ENCODE peak calls at places on chromosome 4, in five cellular contexts. Z, R, C, K and V are unnamed samples.

GRCh38 chr4:100826808-100827548 is 309.2 kb upstream of the EMCN start:
- DNase-seq in Z (no peak), R (no peak), C (no peak), K (no peak), V (no peak)

GRCh38 chr4:121712783-121713182 is 16.0 kb upstream of the ANXA5 start:
- DNase-seq in Z (no peak), R (no peak), C (no peak), K (no peak), V (no peak)

GRCh38 chr4:169975131-169975836 is 50.9 kb downstream of the MFAP3L start:
- DNase-seq in Z (no peak), R (no peak), C (no peak), K (no peak), V (no peak)

GRCh38 chr4:99394913-99395312 is 40.2 kb downstream of the ADH7 start:
- DNase-seq in Z (no peak), R (no peak), C (no peak), K (no peak), V (no peak)

GRCh38 chr4:159160242-159160641 is 57.4 kb downstream of the RAPGEF2 start:
- DNase-seq in Z (no peak), R (no peak), C (peak), K (no peak), V (no peak)

GRCh38 chr4:42750091-42750490 is 93.2 kb upstream of the ATP8A1 start:
- DNase-seq in Z (peak), R (no peak), C (no peak), K (no peak), V (no peak)

GRCh38 chr4:143375326-143376073 is 38.8 kb downstream of the GAB1 start:
- DNase-seq in Z (peak), R (no peak), C (no peak), K (no peak), V (no peak)

GRCh38 chr4:149441338-149441737 is 374.3 kb downstream of the IQCM start:
- DNase-seq in Z (no peak), R (no peak), C (peak), K (no peak), V (peak)

GRCh38 chr4:158624889-158625478 is 46.7 kb downstream of the C4orf46 start:
- DNase-seq in Z (peak), R (peak), C (peak), K (no peak), V (no peak)

GRCh38 chr4:127124919-127125318 is 507.8 kb upstream of the INTU start:
- DNase-seq in Z (no peak), R (peak), C (no peak), K (no peak), V (no peak)

GRCh38 chr4:829761-830655 is 4.1 kb upstream of the CPLX1 start:
- DNase-seq in Z (no peak), R (no peak), C (no peak), K (no peak), V (no peak)

GRCh38 chr4:64682946-64683345 is 273.7 kb upstream of the TECRL start:
- DNase-seq in Z (no peak), R (no peak), C (no peak), K (no peak), V (no peak)

GRCh38 chr4:8274772-8275241 is 5.3 kb downstream of the HTRA3 start:
- DNase-seq in Z (peak), R (no peak), C (peak), K (no peak), V (peak)

GRCh38 chr4:55781809-55782208 is 37.8 kb upstream of the EXOC1L start:
- DNase-seq in Z (peak), R (peak), C (no peak), K (no peak), V (no peak)

GRCh38 chr4:185849543-185850185 is 37.7 kb upstream of the SORBS2 start:
- DNase-seq in Z (peak), R (no peak), C (no peak), K (no peak), V (no peak)

GRCh38 chr4:57309658-57310057 is 199.5 kb upstream of the IGFBP7 start:
- DNase-seq in Z (no peak), R (no peak), C (no peak), K (no peak), V (no peak)

GRCh38 chr4:161254375-161254774 is 909.4 kb downstream of the FSTL5 start:
- DNase-seq in Z (no peak), R (no peak), C (no peak), K (no peak), V (no peak)

GRCh38 chr4:66590488-66591215 is 920.4 kb upstream of the EPHA5 start:
- DNase-seq in Z (no peak), R (no peak), C (no peak), K (no peak), V (no peak)

GRCh38 chr4:85708468-85708867 is 233.5 kb downstream of the ARHGAP24 start:
- DNase-seq in Z (no peak), R (no peak), C (no peak), K (no peak), V (no peak)

GRCh38 chr4:122379239-122379638 is 428 bp downstream of the ADAD1 start:
- DNase-seq in Z (no peak), R (no peak), C (no peak), K (no peak), V (no peak)

GRCh38 chr4:71270901-71271300 is 67.9 kb upstream of the SLC4A4 start:
- DNase-seq in Z (peak), R (no peak), C (no peak), K (no peak), V (no peak)

GRCh38 chr4:66974665-66975064 is 570.6 kb downstream of the CENPC start:
- DNase-seq in Z (no peak), R (no peak), C (no peak), K (no peak), V (no peak)

GRCh38 chr4:157270108-157270507 is 49.6 kb downstream of the GRIA2 start:
- DNase-seq in Z (peak), R (peak), C (no peak), K (no peak), V (no peak)

GRCh38 chr4:151866266-151866918 is 105.6 kb upstream of the GATB start:
- DNase-seq in Z (no peak), R (no peak), C (no peak), K (no peak), V (no peak)

GRCh38 chr4:105186701-105187158 is 40.1 kb downstream of the TET2 start:
- DNase-seq in Z (no peak), R (no peak), C (no peak), K (no peak), V (no peak)

GRCh38 chr4:74117024-74117534 is 18.1 kb upstream of the CXCL2 start:
- DNase-seq in Z (peak), R (peak), C (peak), K (no peak), V (peak)

GRCh38 chr4:10762541-10762940 is 78.0 kb upstream of the CLNK start:
- DNase-seq in Z (no peak), R (peak), C (no peak), K (no peak), V (peak)

GRCh38 chr4:188707036-188707435 is 567.8 kb downstream of the TRIML1 start:
- DNase-seq in Z (no peak), R (no peak), C (no peak), K (no peak), V (no peak)

GRCh38 chr4:40003986-40004385 is 26.3 kb upstream of the PDS5A start:
- DNase-seq in Z (no peak), R (no peak), C (no peak), K (no peak), V (peak)

GRCh38 chr4:40130401-40131036 is 66.3 kb upstream of the RHOH start:
- DNase-seq in Z (peak), R (no peak), C (no peak), K (no peak), V (no peak)

GRCh38 chr4:24551492-24552330 is 32.6 kb downstream of the DHX15 start:
- DNase-seq in Z (no peak), R (no peak), C (no peak), K (no peak), V (peak)

GRCh38 chr4:14994242-14994641 is 8.0 kb upstream of the CPEB2 start:
- DNase-seq in Z (no peak), R (no peak), C (no peak), K (no peak), V (no peak)

GRCh38 chr4:42412251-42412650 is 15.0 kb downstream of the SHISA3 start:
- DNase-seq in Z (no peak), R (no peak), C (peak), K (no peak), V (peak)